ENCODE peak calls at places on chromosomes 5 and 9, in seven cellular contexts. One of them, this sample, is unnamed.

GRCh38 chr5:87139795-87140194 is 127.9 kb upstream of the RASA1 start:
- DNase-seq in psoas muscle: no peak
- DNase-seq in progenitor cell of endocrine pancreas: no peak
- DNase-seq in PC-9: no peak
- DNase-seq in GM13977: no peak
- DNase-seq in stomach: no peak
- DNase-seq in coronary artery: no peak
- DNase-seq in this sample: no peak

GRCh38 chr9:127209948-127210621 is 54.5 kb upstream of the GARNL3 start:
- DNase-seq in progenitor cell of endocrine pancreas: no peak
- DNase-seq in PC-9: no peak
- DNase-seq in coronary artery: no peak
- DNase-seq in stomach: no peak
- DNase-seq in GM13977: no peak
- DNase-seq in psoas muscle: no peak
- DNase-seq in this sample: no peak

GRCh38 chr9:6277417-6277816 is 50.8 kb upstream of the TPD52L3 start:
- DNase-seq in coronary artery: no peak
- DNase-seq in PC-9: no peak
- DNase-seq in GM13977: no peak
- DNase-seq in psoas muscle: no peak
- DNase-seq in progenitor cell of endocrine pancreas: no peak
- DNase-seq in stomach: no peak
- DNase-seq in this sample: no peak

GRCh38 chr9:90044710-90045151 is 439.9 kb downstream of the GADD45G start:
- DNase-seq in stomach: no peak
- DNase-seq in GM13977: no peak
- DNase-seq in PC-9: peak
- DNase-seq in coronary artery: no peak
- DNase-seq in progenitor cell of endocrine pancreas: no peak
- DNase-seq in psoas muscle: no peak
- DNase-seq in this sample: no peak

GRCh38 chr5:145984072-145984471 is 47.7 kb downstream of the SH3RF2 start:
- DNase-seq in PC-9: no peak
- DNase-seq in coronary artery: no peak
- DNase-seq in stomach: no peak
- DNase-seq in GM13977: no peak
- DNase-seq in progenitor cell of endocrine pancreas: no peak
- DNase-seq in psoas muscle: no peak
- DNase-seq in this sample: no peak

GRCh38 chr5:112691341-112691685 is 46.4 kb upstream of the APC start:
- DNase-seq in coronary artery: no peak
- DNase-seq in progenitor cell of endocrine pancreas: no peak
- DNase-seq in stomach: no peak
- DNase-seq in psoas muscle: no peak
- DNase-seq in PC-9: no peak
- DNase-seq in GM13977: no peak
- DNase-seq in this sample: no peak

GRCh38 chr9:21598749-21599148 is 116.6 kb upstream of the IFNE start:
- DNase-seq in PC-9: no peak
- DNase-seq in progenitor cell of endocrine pancreas: no peak
- DNase-seq in stomach: no peak
- DNase-seq in coronary artery: no peak
- DNase-seq in psoas muscle: no peak
- DNase-seq in GM13977: no peak
- DNase-seq in this sample: no peak

GRCh38 chr9:116442528-116442927 is 244.6 kb upstream of the TRIM32 start:
- DNase-seq in stomach: no peak
- DNase-seq in psoas muscle: no peak
- DNase-seq in progenitor cell of endocrine pancreas: no peak
- DNase-seq in coronary artery: no peak
- DNase-seq in PC-9: no peak
- DNase-seq in GM13977: no peak
- DNase-seq in this sample: no peak

GRCh38 chr5:53543401-53543800 is 17.0 kb upstream of the NDUFS4 start:
- DNase-seq in GM13977: no peak
- DNase-seq in progenitor cell of endocrine pancreas: no peak
- DNase-seq in stomach: no peak
- DNase-seq in PC-9: no peak
- DNase-seq in psoas muscle: no peak
- DNase-seq in coronary artery: no peak
- DNase-seq in this sample: no peak

GRCh38 chr5:171743786-171744076 is 41.9 kb upstream of the SMIM23 start:
- DNase-seq in PC-9: no peak
- DNase-seq in stomach: no peak
- DNase-seq in GM13977: no peak
- DNase-seq in psoas muscle: no peak
- DNase-seq in progenitor cell of endocrine pancreas: no peak
- DNase-seq in coronary artery: no peak
- DNase-seq in this sample: no peak

GRCh38 chr9:89313842-89314241 is 2.8 kb downstream of the CKS2 start:
- DNase-seq in PC-9: no peak
- DNase-seq in GM13977: no peak
- DNase-seq in coronary artery: no peak
- DNase-seq in psoas muscle: no peak
- DNase-seq in stomach: no peak
- DNase-seq in progenitor cell of endocrine pancreas: no peak
- DNase-seq in this sample: no peak

GRCh38 chr5:142293486-142293885 is 31.3 kb downstream of the SPRY4 start:
- DNase-seq in stomach: no peak
- DNase-seq in GM13977: no peak
- DNase-seq in psoas muscle: no peak
- DNase-seq in progenitor cell of endocrine pancreas: no peak
- DNase-seq in coronary artery: no peak
- DNase-seq in PC-9: no peak
- DNase-seq in this sample: no peak

GRCh38 chr9:129361196-129361595 is 183.1 kb upstream of the IER5L start:
- DNase-seq in stomach: no peak
- DNase-seq in psoas muscle: no peak
- DNase-seq in progenitor cell of endocrine pancreas: no peak
- DNase-seq in PC-9: no peak
- DNase-seq in GM13977: no peak
- DNase-seq in coronary artery: no peak
- DNase-seq in this sample: no peak

GRCh38 chr5:93156566-93156965 is 424.5 kb downstream of the NR2F1-AS1 start:
- DNase-seq in progenitor cell of endocrine pancreas: no peak
- DNase-seq in PC-9: no peak
- DNase-seq in psoas muscle: no peak
- DNase-seq in stomach: no peak
- DNase-seq in coronary artery: no peak
- DNase-seq in GM13977: no peak
- DNase-seq in this sample: no peak

GRCh38 chr5:74424162-74424868 is 216.2 kb downstream of the ENC1 start:
- DNase-seq in PC-9: peak
- DNase-seq in stomach: no peak
- DNase-seq in coronary artery: no peak
- DNase-seq in psoas muscle: peak
- DNase-seq in progenitor cell of endocrine pancreas: no peak
- DNase-seq in GM13977: no peak
- DNase-seq in this sample: no peak

GRCh38 chr9:113541019-113541900 is 77.7 kb downstream of the RGS3 start:
- DNase-seq in GM13977: no peak
- DNase-seq in progenitor cell of endocrine pancreas: no peak
- DNase-seq in coronary artery: peak
- DNase-seq in stomach: peak
- DNase-seq in psoas muscle: no peak
- DNase-seq in PC-9: no peak
- DNase-seq in this sample: no peak

GRCh38 chr9:70902171-70902570 is 219.2 kb downstream of the TRPM3 start:
- DNase-seq in progenitor cell of endocrine pancreas: no peak
- DNase-seq in psoas muscle: no peak
- DNase-seq in GM13977: no peak
- DNase-seq in PC-9: no peak
- DNase-seq in stomach: no peak
- DNase-seq in coronary artery: no peak
- DNase-seq in this sample: no peak

GRCh38 chr5:173646684-173647083 is 30.2 kb upstream of the BOD1 start:
- DNase-seq in progenitor cell of endocrine pancreas: no peak
- DNase-seq in PC-9: no peak
- DNase-seq in GM13977: no peak
- DNase-seq in stomach: no peak
- DNase-seq in coronary artery: no peak
- DNase-seq in psoas muscle: no peak
- DNase-seq in this sample: no peak

GRCh38 chr5:112205840-112206239 is 213.2 kb downstream of the EPB41L4A start:
- DNase-seq in PC-9: no peak
- DNase-seq in stomach: no peak
- DNase-seq in psoas muscle: no peak
- DNase-seq in progenitor cell of endocrine pancreas: no peak
- DNase-seq in GM13977: no peak
- DNase-seq in coronary artery: no peak
- DNase-seq in this sample: no peak

GRCh38 chr9:89775641-89776040 is 170.8 kb downstream of the GADD45G start:
- DNase-seq in PC-9: no peak
- DNase-seq in progenitor cell of endocrine pancreas: no peak
- DNase-seq in coronary artery: no peak
- DNase-seq in stomach: no peak
- DNase-seq in GM13977: no peak
- DNase-seq in psoas muscle: no peak
- DNase-seq in this sample: no peak

DNA sequence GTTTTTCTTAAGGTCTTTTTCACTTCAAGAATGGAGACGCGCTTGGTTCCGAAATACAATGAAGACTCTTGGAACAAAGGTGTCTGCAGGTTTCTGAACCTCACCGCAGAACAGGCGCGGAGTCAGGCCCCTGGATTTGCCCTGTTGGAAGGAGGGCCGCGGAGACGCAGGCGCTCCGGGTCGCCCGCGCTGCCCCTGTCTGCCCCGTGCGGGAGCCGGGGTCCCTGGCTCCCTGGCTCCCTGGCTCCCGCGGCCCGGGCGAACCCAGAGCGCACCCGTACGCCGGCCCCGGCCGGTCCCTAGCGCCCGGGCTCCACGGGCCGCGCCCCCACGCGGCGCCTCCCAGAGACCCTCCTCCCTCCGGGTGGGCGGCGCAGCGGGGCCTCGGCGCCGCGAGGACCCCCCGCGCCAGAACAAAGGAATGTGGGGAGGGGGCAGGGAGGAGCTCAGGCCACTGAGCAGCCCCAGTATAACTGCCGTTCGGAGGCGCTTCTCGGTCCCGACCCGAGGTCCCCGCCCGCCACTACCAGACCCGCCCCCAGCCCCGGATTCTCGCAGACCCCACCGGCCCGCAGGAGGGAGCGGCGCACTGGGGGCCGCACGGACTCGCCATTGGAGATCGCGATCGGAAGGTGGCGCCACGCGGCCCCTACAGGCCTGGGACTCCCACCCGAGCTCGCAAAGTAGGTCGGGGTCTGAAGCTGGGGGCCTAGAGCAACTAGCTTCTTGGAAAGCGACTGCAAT is 2.4 kb downstream of the NFIL3 start:
- DNase-seq in PC-9: no peak
- DNase-seq in progenitor cell of endocrine pancreas: peak
- DNase-seq in GM13977: peak
- DNase-seq in psoas muscle: peak
- DNase-seq in stomach: no peak
- DNase-seq in coronary artery: no peak
- DNase-seq in this sample: no peak
- TF ChIP-seq CTCF in PC-9: no peak
- TF ChIP-seq CTCF in progenitor cell of endocrine pancreas: peak
- TF ChIP-seq CTCF in GM13977: peak
- TF ChIP-seq CTCF in psoas muscle: peak
- TF ChIP-seq CTCF in stomach: peak
- TF ChIP-seq CTCF in coronary artery: no peak
- TF ChIP-seq CTCF in this sample: no peak

GRCh38 chr5:17018871-17019270 is 82.8 kb upstream of the MYO10 start:
- DNase-seq in progenitor cell of endocrine pancreas: no peak
- DNase-seq in PC-9: no peak
- DNase-seq in stomach: no peak
- DNase-seq in psoas muscle: no peak
- DNase-seq in coronary artery: no peak
- DNase-seq in GM13977: no peak
- DNase-seq in this sample: no peak

GRCh38 chr5:17020586-17021362 is 84.7 kb upstream of the MYO10 start:
- DNase-seq in coronary artery: no peak
- DNase-seq in GM13977: no peak
- DNase-seq in PC-9: no peak
- DNase-seq in psoas muscle: no peak
- DNase-seq in stomach: no peak
- DNase-seq in progenitor cell of endocrine pancreas: no peak
- DNase-seq in this sample: no peak

GRCh38 chr5:17019324-17019723 is 83.2 kb upstream of the MYO10 start:
- DNase-seq in PC-9: no peak
- DNase-seq in stomach: no peak
- DNase-seq in coronary artery: no peak
- DNase-seq in GM13977: no peak
- DNase-seq in psoas muscle: no peak
- DNase-seq in progenitor cell of endocrine pancreas: no peak
- DNase-seq in this sample: no peak

GRCh38 chr5:17022296-17022695 is 86.2 kb upstream of the MYO10 start:
- DNase-seq in PC-9: no peak
- DNase-seq in coronary artery: no peak
- DNase-seq in stomach: no peak
- DNase-seq in progenitor cell of endocrine pancreas: no peak
- DNase-seq in GM13977: no peak
- DNase-seq in psoas muscle: no peak
- DNase-seq in this sample: no peak

DNA sequence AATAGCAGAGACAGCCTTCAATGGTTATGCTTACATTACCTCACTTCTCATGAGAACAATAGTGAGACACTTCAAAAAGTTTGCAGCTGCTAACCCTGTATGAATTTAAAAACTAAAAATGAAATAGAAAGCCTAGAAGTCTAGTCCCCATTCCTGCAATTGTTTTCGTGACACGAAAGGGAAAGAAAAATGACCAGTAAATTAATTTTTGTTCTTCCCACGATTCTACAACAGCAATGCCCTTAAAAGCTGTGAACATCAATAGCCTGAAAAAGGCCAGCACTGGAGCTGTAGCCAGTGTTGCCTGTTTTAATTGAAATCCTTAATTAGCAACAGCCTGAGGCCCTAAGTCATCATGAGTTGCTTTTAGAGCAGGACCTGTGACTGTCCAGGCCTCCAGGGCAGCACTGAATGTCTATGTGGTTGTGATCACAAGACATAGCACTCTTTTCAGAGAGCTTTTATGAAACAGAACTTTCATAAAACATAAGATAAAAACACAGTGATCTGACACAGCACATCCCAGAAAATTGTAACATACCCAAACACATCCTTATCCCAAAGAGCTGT is 85.4 kb upstream of the MYO10 start:
- DNase-seq in stomach: no peak
- DNase-seq in psoas muscle: no peak
- DNase-seq in progenitor cell of endocrine pancreas: no peak
- DNase-seq in GM13977: no peak
- DNase-seq in PC-9: no peak
- DNase-seq in coronary artery: no peak
- DNase-seq in this sample: no peak
- TF ChIP-seq CTCF in stomach: no peak
- TF ChIP-seq CTCF in psoas muscle: no peak
- TF ChIP-seq CTCF in progenitor cell of endocrine pancreas: no peak
- TF ChIP-seq CTCF in GM13977: no peak
- TF ChIP-seq CTCF in PC-9: no peak
- TF ChIP-seq CTCF in coronary artery: no peak
- TF ChIP-seq CTCF in this sample: no peak

GRCh38 chr5:176429972-176430371 is 13.6 kb upstream of the CLTB start:
- DNase-seq in stomach: no peak
- DNase-seq in PC-9: peak
- DNase-seq in progenitor cell of endocrine pancreas: no peak
- DNase-seq in coronary artery: no peak
- DNase-seq in psoas muscle: no peak
- DNase-seq in GM13977: no peak
- DNase-seq in this sample: no peak
- TF ChIP-seq CTCF in stomach: no peak
- TF ChIP-seq CTCF in PC-9: no peak
- TF ChIP-seq CTCF in progenitor cell of endocrine pancreas: no peak
- TF ChIP-seq CTCF in coronary artery: no peak
- TF ChIP-seq CTCF in psoas muscle: no peak
- TF ChIP-seq CTCF in GM13977: no peak
- TF ChIP-seq CTCF in this sample: no peak

GRCh38 chr9:121989010-121989409 is 104.1 kb downstream of the TTLL11 start:
- DNase-seq in progenitor cell of endocrine pancreas: no peak
- DNase-seq in PC-9: no peak
- DNase-seq in GM13977: no peak
- DNase-seq in psoas muscle: no peak
- DNase-seq in stomach: no peak
- DNase-seq in coronary artery: no peak
- DNase-seq in this sample: no peak
- TF ChIP-seq CTCF in progenitor cell of endocrine pancreas: peak
- TF ChIP-seq CTCF in PC-9: no peak
- TF ChIP-seq CTCF in GM13977: no peak
- TF ChIP-seq CTCF in psoas muscle: no peak
- TF ChIP-seq CTCF in stomach: no peak
- TF ChIP-seq CTCF in coronary artery: no peak
- TF ChIP-seq CTCF in this sample: no peak